ENCODE peak calls at places on chromosomes 12 and 14, in six cellular contexts. X, W, I, O, S and P are unnamed samples.

GRCh38 chr12:92055877-92056276 is 89.8 kb downstream of the BTG1 start:
- DNase-seq in X (no peak), W (peak; percentile 58), I (no peak), O (no peak), S (no peak), P (peak; percentile 76)

GRCh38 chr12:121577443-121578180 is 3.2 kb downstream of the KDM2B start:
- DNase-seq in X (no peak), W (no peak), I (no peak), O (no peak), S (no peak), P (no peak)

GRCh38 chr12:132559652-132560420 is 50.5 kb downstream of the LRCOL1 start:
- DNase-seq in X (peak; percentile 56), W (peak; percentile 24), I (no peak), O (peak; percentile 78), S (no peak), P (peak; percentile 64)

GRCh38 chr12:80183939-80184338 is 84.6 kb downstream of the OTOGL start:
- DNase-seq in X (peak; percentile 84), W (no peak), I (no peak), O (no peak), S (no peak), P (no peak)

GRCh38 chr12:104348283-104348993 is 44.9 kb downstream of the EID3 start:
- DNase-seq in X (no peak), W (no peak), I (no peak), O (no peak), S (no peak), P (no peak)

GRCh38 chr14:31266437-31267331 is 59.1 kb upstream of the HECTD1 start:
- DNase-seq in X (no peak), W (no peak), I (no peak), O (no peak), S (no peak), P (no peak)

GRCh38 chr12:6392499-6392898 is 8.5 kb downstream of the LTBR start:
- DNase-seq in X (no peak), W (no peak), I (no peak), O (no peak), S (no peak), P (peak; percentile 77)

GRCh38 chr12:75480469-75480949 is at the start of gene GLIPR1:
- DNase-seq in X (peak; percentile 97), W (peak; percentile 69), I (peak; percentile 96), O (no peak), S (peak; percentile 97), P (peak; percentile 54)

GRCh38 chr12:40752011-40752410 is 59.8 kb downstream of the CNTN1 start:
- DNase-seq in X (no peak), W (no peak), I (no peak), O (no peak), S (no peak), P (peak; percentile 11)

GRCh38 chr14:32808574-32809098 is 130.0 kb upstream of the NPAS3 start:
- DNase-seq in X (no peak), W (no peak), I (no peak), O (no peak), S (no peak), P (no peak)

GRCh38 chr14:52279405-52279804 is 11.9 kb downstream of the PTGDR start:
- DNase-seq in X (peak; percentile 47), W (no peak), I (peak; percentile 20), O (no peak), S (peak; percentile 2), P (peak; percentile 1)

GRCh38 chr14:55430024-55430690 is 10.3 kb downstream of the TBPL2 start:
- DNase-seq in X (peak; percentile 82), W (peak; percentile 23), I (peak; percentile 35), O (peak; percentile 76), S (peak; percentile 45), P (peak; percentile 68)

GRCh38 chr14:92122351-92122677 is 545 bp downstream of the CPSF2 start:
- DNase-seq in X (peak; percentile 55), W (peak; percentile 12), I (no peak), O (peak; percentile 58), S (no peak), P (peak; percentile 51)

GRCh38 chr12:113097716-113098427 is 37.7 kb downstream of the RASAL1 start:
- DNase-seq in X (peak; percentile 13), W (no peak), I (no peak), O (no peak), S (no peak), P (no peak)

GRCh38 chr12:114221136-114221838 is 184.7 kb downstream of the TBX5 start:
- DNase-seq in X (no peak), W (no peak), I (no peak), O (no peak), S (no peak), P (no peak)

GRCh38 chr14:23172096-23172495 is 11.4 kb downstream of the SLC7A8 start:
- DNase-seq in X (no peak), W (no peak), I (no peak), O (no peak), S (no peak), P (no peak)

GRCh38 chr14:73491256-73491976 is 683 bp downstream of the RIOX1 start:
- DNase-seq in X (peak; percentile 75), W (peak; percentile 68), I (no peak), O (peak; percentile 76), S (no peak), P (peak; percentile 54)

GRCh38 chr14:77086951-77087350 is 11.1 kb upstream of the CIPC start:
- DNase-seq in X (no peak), W (no peak), I (no peak), O (no peak), S (no peak), P (no peak)

GRCh38 chr12:93751864-93752610 is 74.9 kb downstream of the CRADD start:
- DNase-seq in X (peak; percentile 15), W (no peak), I (no peak), O (no peak), S (no peak), P (no peak)

GRCh38 chr14:23061995-23062394 is 4.7 kb upstream of the CDH24 start:
- DNase-seq in X (peak; percentile 96), W (no peak), I (peak; percentile 90), O (no peak), S (peak; percentile 85), P (peak; percentile 42)

GRCh38 chr14:60777856-60778578 is 43.5 kb downstream of the MNAT1 start:
- DNase-seq in X (peak; percentile 94), W (no peak), I (peak; percentile 84), O (no peak), S (peak; percentile 49), P (no peak)

GRCh38 chr14:63426838-63427237 is 108.1 kb upstream of the GPHB5 start:
- DNase-seq in X (no peak), W (no peak), I (no peak), O (peak; percentile 37), S (no peak), P (no peak)

GRCh38 chr12:6703631-6704030 is 3.0 kb upstream of the PIANP start:
- DNase-seq in X (peak; percentile 48), W (no peak), I (no peak), O (peak; percentile 63), S (no peak), P (no peak)

GRCh38 chr12:52178984-52179383 is 12.8 kb downstream of the KRT80 start:
- DNase-seq in X (no peak), W (no peak), I (no peak), O (no peak), S (no peak), P (no peak)

GRCh38 chr12:42957136-42957535 is 367.6 kb upstream of the PRICKLE1 start:
- DNase-seq in X (no peak), W (no peak), I (no peak), O (no peak), S (no peak), P (no peak)